ENCODE peak calls at places on chromosomes 12 and 14, in seven cellular contexts. A is stomach, W is activated gamma-delta T cell treated with Interleukin-2 at 50 U/mL for 16 hours, E is cardiac fibroblast, O is fibroblast of lung, Y is smooth muscle cell of the brain vasculature, Q is G401. I is an unnamed sample.
A peak's percentile ranks its signal among the peaks of the same experiment; 100 is the strongest.

GRCh38 chr14:39383026-39383626 is 49.1 kb downstream of the FBXO33 start:
- DNase-seq in A (no peak), W (no peak), E (no peak), O (no peak), Y (no peak), Q (no peak), I (no peak)

GRCh38 chr14:31930493-31931225 is 146.4 kb upstream of the ARHGAP5 start:
- DNase-seq in A (no peak), W (no peak), E (no peak), O (peak; percentile 56), Y (no peak), Q (no peak), I (peak; percentile 83)

GRCh38 chr12:34390846-34391700 is 368.8 kb downstream of the ALG10 start:
- DNase-seq in A (no peak), W (no peak), E (no peak), O (no peak), Y (no peak), Q (no peak), I (no peak)

GRCh38 chr12:43551271-43551970 is 582 bp downstream of the ADAMTS20 start:
- DNase-seq in A (no peak), W (no peak), E (no peak), O (no peak), Y (no peak), Q (no peak), I (no peak)

GRCh38 chr14:55701638-55702037 is 121.6 kb downstream of the KTN1 start:
- DNase-seq in A (no peak), W (no peak), E (no peak), O (peak; percentile 82), Y (no peak), Q (no peak), I (peak; percentile 83)

GRCh38 chr14:99267871-99268775 is 3.9 kb downstream of the BCL11B start:
- DNase-seq in A (no peak), W (no peak), E (no peak), O (no peak), Y (no peak), Q (no peak), I (no peak)

GRCh38 chr14:37623552-37623951 is 28.1 kb downstream of the TTC6 start:
- DNase-seq in A (no peak), W (no peak), E (peak; percentile 52), O (peak; percentile 60), Y (peak; percentile 57), Q (no peak), I (peak; percentile 51)

GRCh38 chr14:69137456-69138188 is 15.3 kb downstream of the DCAF5 start:
- DNase-seq in A (no peak), W (no peak), E (peak; percentile 18), O (peak; percentile 56), Y (no peak), Q (no peak), I (no peak)

GRCh38 chr14:100405752-100406455 is 82.8 kb downstream of the SLC25A47 start:
- DNase-seq in A (no peak), W (no peak), E (no peak), O (no peak), Y (no peak), Q (no peak), I (no peak)

GRCh38 chr12:116456683-116457082 is 102.5 kb upstream of the MAP1LC3B2 start:
- DNase-seq in A (no peak), W (no peak), E (peak; percentile 60), O (no peak), Y (no peak), Q (no peak), I (peak; percentile 39)

GRCh38 chr14:105204206-105204930 is 23.3 kb upstream of the NUDT14 start:
- DNase-seq in A (peak; percentile 84), W (no peak), E (peak; percentile 38), O (no peak), Y (no peak), Q (peak; percentile 59), I (peak; percentile 54)

GRCh38 chr14:72775923-72776554 is 117.9 kb downstream of the DPF3 start:
- DNase-seq in A (no peak), W (no peak), E (no peak), O (no peak), Y (no peak), Q (peak; percentile 54), I (peak; percentile 8)

GRCh38 chr14:39376671-39377403 is 55.4 kb downstream of the FBXO33 start:
- DNase-seq in A (no peak), W (no peak), E (peak; percentile 46), O (peak; percentile 57), Y (no peak), Q (no peak), I (peak; percentile 61)

GRCh38 chr14:87712386-87713113 is 280.4 kb downstream of the GALC start:
- DNase-seq in A (no peak), W (no peak), E (no peak), O (peak; percentile 3), Y (no peak), Q (no peak), I (no peak)

GRCh38 chr12:56079729-56080555 is at the start of gene ERBB3:
- DNase-seq in A (peak; percentile 89), W (peak; percentile 67), E (peak; percentile 75), O (peak; percentile 87), Y (no peak), Q (peak; percentile 27), I (peak; percentile 84)

GRCh38 chr12:44117368-44117767 is 281.5 kb downstream of the TMEM117 start:
- DNase-seq in A (no peak), W (no peak), E (no peak), O (no peak), Y (no peak), Q (no peak), I (peak; percentile 1)

GRCh38 chr14:67166450-67166853 is 22.8 kb upstream of the GARIN2 start:
- DNase-seq in A (no peak), W (peak; percentile 11), E (peak; percentile 70), O (peak; percentile 38), Y (peak; percentile 21), Q (peak; percentile 44), I (peak; percentile 54)

GRCh38 chr14:104076743-104077142 is 8.8 kb upstream of the ASPG start:
- DNase-seq in A (no peak), W (no peak), E (no peak), O (no peak), Y (no peak), Q (no peak), I (no peak)

GRCh38 chr14:72883963-72884362 is 9.9 kb downstream of the DPF3 start:
- DNase-seq in A (no peak), W (no peak), E (peak; percentile 28), O (peak; percentile 45), Y (no peak), Q (no peak), I (peak; percentile 79)

GRCh38 chr12:57772429-57773322 is at the start of gene EEF1AKMT3:
- DNase-seq in A (peak; percentile 70), W (no peak), E (peak; percentile 53), O (peak; percentile 54), Y (no peak), Q (peak; percentile 65), I (peak; percentile 64)

GRCh38 chr12:70305794-70306193 is 60.3 kb upstream of the KCNMB4 start:
- DNase-seq in A (no peak), W (no peak), E (no peak), O (peak; percentile 51), Y (no peak), Q (no peak), I (no peak)

GRCh38 chr12:12661086-12661485 is 34.9 kb downstream of the GPR19 start:
- DNase-seq in A (no peak), W (no peak), E (peak; percentile 86), O (peak; percentile 88), Y (no peak), Q (no peak), I (peak; percentile 71)